ENCODE peak calls at places on chromosome 6, in four cellular contexts. One of them, this sample, is unnamed.

GRCh38 chr6:156396068-156396771 is 381.0 kb upstream of the ARID1B start:
- DNase-seq in H1: no peak
- DNase-seq in HepG2: no peak
- DNase-seq in GM12878: peak; percentile 63
- DNase-seq in this sample: no peak

GRCh38 chr6:32825966-32826365 is 9.2 kb upstream of the HLA-DOB start:
- DNase-seq in H1: no peak
- DNase-seq in HepG2: peak; percentile 55
- DNase-seq in GM12878: no peak
- DNase-seq in this sample: no peak

GRCh38 chr6:93789532-93789931 is 370.2 kb upstream of the EPHA7 start:
- DNase-seq in H1: no peak
- DNase-seq in HepG2: no peak
- DNase-seq in GM12878: no peak
- DNase-seq in this sample: no peak

GRCh38 chr6:16985484-16986284 is 116.2 kb upstream of the STMND1 start:
- DNase-seq in H1: no peak
- DNase-seq in HepG2: no peak
- DNase-seq in GM12878: no peak
- DNase-seq in this sample: no peak

GRCh38 chr6:134532694-134533624 is 215.0 kb upstream of the SGK1 start:
- DNase-seq in H1: no peak
- DNase-seq in HepG2: no peak
- DNase-seq in GM12878: no peak
- DNase-seq in this sample: no peak

GRCh38 chr6:83536034-83536646 is 23.8 kb downstream of the PRSS35 start:
- DNase-seq in H1: peak; percentile 84
- DNase-seq in HepG2: peak; percentile 29
- DNase-seq in GM12878: peak; percentile 8
- DNase-seq in this sample: no peak

GRCh38 chr6:119158057-119158848 is 79.8 kb upstream of the FAM184A start:
- DNase-seq in H1: no peak
- DNase-seq in HepG2: no peak
- DNase-seq in GM12878: no peak
- DNase-seq in this sample: no peak

GRCh38 chr6:139534472-139535115 is 160.1 kb upstream of the CITED2 start:
- DNase-seq in H1: no peak
- DNase-seq in HepG2: no peak
- DNase-seq in GM12878: no peak
- DNase-seq in this sample: no peak

GRCh38 chr6:73418081-73418741 is 23.6 kb downstream of the DDX43 start:
- DNase-seq in H1: no peak
- DNase-seq in HepG2: no peak
- DNase-seq in GM12878: no peak
- DNase-seq in this sample: no peak

GRCh38 chr6:39082310-39082709 is 32.7 kb downstream of the SAYSD1 start:
- DNase-seq in H1: peak; percentile 41
- DNase-seq in HepG2: no peak
- DNase-seq in GM12878: no peak
- DNase-seq in this sample: no peak

GRCh38 chr6:55678330-55679224 is 99.6 kb upstream of the HMGCLL1 start:
- DNase-seq in H1: no peak
- DNase-seq in HepG2: no peak
- DNase-seq in GM12878: no peak
- DNase-seq in this sample: no peak

GRCh38 chr6:152147269-152147668 is 339.8 kb downstream of the ESR1 start:
- DNase-seq in H1: no peak
- DNase-seq in HepG2: no peak
- DNase-seq in GM12878: no peak
- DNase-seq in this sample: no peak
- TF ChIP-seq ZNF274 in H1: no peak
- TF ChIP-seq ZNF274 in HepG2: no peak
- TF ChIP-seq ZNF274 in GM12878: no peak
- TF ChIP-seq ZNF274 in this sample: no peak

GRCh38 chr6:11458509-11458908 is 79.0 kb upstream of the TMEM170B start:
- DNase-seq in H1: no peak
- DNase-seq in HepG2: no peak
- DNase-seq in GM12878: no peak
- DNase-seq in this sample: no peak

GRCh38 chr6:11462742-11463414 is 74.7 kb upstream of the TMEM170B start:
- DNase-seq in H1: no peak
- DNase-seq in HepG2: peak; percentile 73
- DNase-seq in GM12878: no peak
- DNase-seq in this sample: no peak

GRCh38 chr6:11460837-11461661 is 76.5 kb upstream of the TMEM170B start:
- DNase-seq in H1: no peak
- DNase-seq in HepG2: no peak
- DNase-seq in GM12878: peak; percentile 84
- DNase-seq in this sample: no peak

GRCh38 chr6:11460001-11460668 is 77.4 kb upstream of the TMEM170B start:
- DNase-seq in H1: no peak
- DNase-seq in HepG2: no peak
- DNase-seq in GM12878: peak; percentile 75
- DNase-seq in this sample: no peak

GRCh38 chr6:11459002-11459658 is 78.4 kb upstream of the TMEM170B start:
- DNase-seq in H1: no peak
- DNase-seq in HepG2: no peak
- DNase-seq in GM12878: peak; percentile 90
- DNase-seq in this sample: no peak
- TF ChIP-seq YY1 in H1: no peak
- TF ChIP-seq YY1 in HepG2: no peak
- TF ChIP-seq YY1 in GM12878: peak; percentile 15
- TF ChIP-seq YY1 in this sample: no peak

GRCh38 chr6:43722920-43723565 is 35.5 kb upstream of the MRPS18A start:
- DNase-seq in H1: no peak
- DNase-seq in HepG2: no peak
- DNase-seq in GM12878: no peak
- DNase-seq in this sample: no peak

GRCh38 chr6:43724354-43724753 is 36.8 kb upstream of the MRPS18A start:
- DNase-seq in H1: no peak
- DNase-seq in HepG2: no peak
- DNase-seq in GM12878: no peak
- DNase-seq in this sample: no peak

GRCh38 chr6:43723737-43724295 is 36.2 kb upstream of the MRPS18A start:
- DNase-seq in H1: peak; percentile 85
- DNase-seq in HepG2: peak; percentile 84
- DNase-seq in GM12878: no peak
- DNase-seq in this sample: no peak

GRCh38 chr6:43725643-43726580 is 38.3 kb upstream of the MRPS18A start:
- DNase-seq in H1: no peak
- DNase-seq in HepG2: no peak
- DNase-seq in GM12878: no peak
- DNase-seq in this sample: no peak

DNA sequence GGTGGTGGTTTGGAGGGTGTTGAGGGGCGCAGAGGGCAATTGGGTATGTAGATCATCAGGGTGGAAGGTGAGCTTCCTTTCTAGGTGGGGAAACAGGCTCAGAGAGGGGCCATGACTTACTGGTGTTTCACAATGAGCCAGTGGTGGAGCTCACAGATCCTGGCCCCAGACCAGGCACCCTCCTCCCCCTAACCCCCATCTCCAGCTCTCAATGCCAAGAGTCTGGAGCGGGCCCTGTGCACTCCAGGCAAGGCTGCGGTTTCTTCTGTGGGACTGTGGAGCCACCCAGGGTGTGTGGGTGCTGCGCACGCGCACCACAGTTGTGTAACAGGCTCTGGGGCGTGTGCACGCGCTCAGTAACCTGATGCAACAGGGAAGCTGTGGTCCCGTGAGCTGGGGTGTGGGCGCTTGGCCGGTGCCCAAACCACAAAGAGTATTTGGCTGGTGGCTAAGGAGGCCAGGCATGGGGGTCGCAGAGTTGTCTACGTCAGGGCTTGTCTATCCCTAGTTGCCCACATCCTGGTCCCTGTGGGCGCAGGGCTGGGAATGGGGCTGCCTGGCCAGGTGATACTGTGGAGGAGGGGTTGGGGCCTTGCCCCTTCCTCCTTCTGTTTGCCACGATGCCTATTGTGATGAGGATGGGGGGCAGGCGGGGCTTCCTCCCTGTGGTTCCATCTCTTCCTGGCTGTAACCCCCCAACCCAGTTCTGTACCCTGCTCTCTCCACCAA is 37.5 kb upstream of the MRPS18A start:
- DNase-seq in H1: no peak
- DNase-seq in HepG2: peak; percentile 86
- DNase-seq in GM12878: peak; percentile 77
- DNase-seq in this sample: no peak
- TF ChIP-seq SUZ12 in H1: no peak
- TF ChIP-seq SUZ12 in HepG2: no peak
- TF ChIP-seq SUZ12 in GM12878: no peak
- TF ChIP-seq SUZ12 in this sample: no peak

DNA sequence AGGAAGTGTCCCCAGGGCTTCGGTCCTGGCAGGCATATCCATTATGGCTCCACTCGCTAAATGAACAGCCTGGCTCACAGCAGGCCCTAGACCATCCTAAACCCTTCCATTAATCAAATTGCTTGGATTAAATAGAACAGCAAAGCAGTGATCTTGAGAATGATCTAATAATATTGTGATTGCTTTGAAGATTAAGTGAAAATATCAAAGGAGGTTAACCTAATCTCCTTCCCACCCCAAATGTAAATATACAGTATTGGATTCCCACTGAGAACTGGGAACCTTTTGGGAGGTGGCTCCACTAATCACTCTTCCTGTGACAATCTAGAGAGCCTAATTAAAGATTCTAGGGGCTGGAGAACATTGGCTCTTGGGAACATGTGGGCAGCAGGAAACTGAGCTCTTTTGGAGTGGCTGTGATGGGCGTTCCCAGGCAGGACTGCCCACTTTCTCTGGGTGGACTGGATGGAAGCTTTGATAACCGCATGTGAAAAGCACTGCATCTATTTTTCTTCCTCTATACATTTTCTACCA is 68.3 kb upstream of the FRMD1 start:
- DNase-seq in H1: no peak
- DNase-seq in HepG2: no peak
- DNase-seq in GM12878: no peak
- DNase-seq in this sample: no peak
- TF ChIP-seq ZNF274 in H1: no peak
- TF ChIP-seq ZNF274 in HepG2: no peak
- TF ChIP-seq ZNF274 in GM12878: no peak
- TF ChIP-seq ZNF274 in this sample: no peak

DNA sequence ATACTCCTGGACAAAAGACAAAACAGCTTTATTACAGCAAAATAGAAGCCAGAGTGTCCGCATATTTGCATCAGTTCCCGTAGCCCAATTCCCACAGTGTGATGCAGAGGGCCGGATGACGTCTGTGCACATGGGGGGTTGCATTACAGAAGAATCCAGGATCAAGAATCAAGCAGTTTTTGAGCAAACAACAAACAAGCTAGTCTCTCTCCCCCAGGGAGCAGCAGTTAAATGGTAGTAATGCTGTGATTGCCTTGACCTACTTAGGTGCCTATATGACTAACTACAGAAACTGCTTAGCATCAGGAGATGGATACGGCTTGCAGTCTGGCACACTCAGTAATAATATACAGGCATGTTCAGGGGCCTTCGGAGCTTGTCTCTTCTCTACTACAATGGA is 3.2 kb upstream of the SDHAF4 start:
- DNase-seq in H1: no peak
- DNase-seq in HepG2: no peak
- DNase-seq in GM12878: no peak
- DNase-seq in this sample: no peak
- TF ChIP-seq YY1 in H1: no peak
- TF ChIP-seq YY1 in HepG2: no peak
- TF ChIP-seq YY1 in GM12878: no peak
- TF ChIP-seq YY1 in this sample: no peak

GRCh38 chr6:1317302-1317815 is 5.5 kb downstream of the FOXQ1 start:
- DNase-seq in H1: no peak
- DNase-seq in HepG2: no peak
- DNase-seq in GM12878: no peak
- DNase-seq in this sample: no peak

GRCh38 chr6:1318036-1318435 is 6.1 kb downstream of the FOXQ1 start:
- DNase-seq in H1: no peak
- DNase-seq in HepG2: no peak
- DNase-seq in GM12878: no peak
- DNase-seq in this sample: no peak

GRCh38 chr6:1315201-1315559 is 3.3 kb downstream of the FOXQ1 start:
- DNase-seq in H1: no peak
- DNase-seq in HepG2: no peak
- DNase-seq in GM12878: no peak
- DNase-seq in this sample: no peak

GRCh38 chr6:1315560-1316386 is 3.9 kb downstream of the FOXQ1 start:
- DNase-seq in H1: no peak
- DNase-seq in HepG2: peak; percentile 78
- DNase-seq in GM12878: no peak
- DNase-seq in this sample: no peak

GRCh38 chr6:1316482-1317220 is 4.8 kb downstream of the FOXQ1 start:
- DNase-seq in H1: peak; percentile 63
- DNase-seq in HepG2: peak; percentile 70
- DNase-seq in GM12878: peak; percentile 30
- DNase-seq in this sample: no peak
- TF ChIP-seq SUZ12 in H1: no peak
- TF ChIP-seq SUZ12 in HepG2: no peak
- TF ChIP-seq SUZ12 in GM12878: no peak
- TF ChIP-seq SUZ12 in this sample: no peak

GRCh38 chr6:149964243-149965190 is 774 bp downstream of the ULBP1 start:
- DNase-seq in H1: peak; percentile 76
- DNase-seq in HepG2: no peak
- DNase-seq in GM12878: no peak
- DNase-seq in this sample: no peak
- TF ChIP-seq ZNF274 in H1: no peak
- TF ChIP-seq ZNF274 in HepG2: no peak
- TF ChIP-seq ZNF274 in GM12878: no peak
- TF ChIP-seq ZNF274 in this sample: no peak

DNA sequence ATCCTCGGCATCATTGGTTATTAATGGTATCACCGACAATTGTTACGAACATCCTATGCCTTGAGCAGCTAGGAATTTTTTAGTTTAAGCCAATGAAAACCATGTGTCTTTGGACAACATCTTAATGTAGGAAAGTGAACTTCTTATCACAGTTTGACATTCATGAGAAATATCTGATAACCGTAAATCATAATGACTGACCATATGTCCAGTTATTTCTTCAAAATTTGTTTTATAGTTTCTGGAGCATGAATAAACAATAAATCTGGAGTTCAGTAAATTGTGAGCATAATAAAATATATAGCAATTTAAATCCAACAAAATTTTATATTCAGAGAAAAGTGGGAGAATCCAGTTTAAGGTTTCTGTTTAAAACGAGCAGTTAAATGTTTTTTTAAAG is 970.1 kb upstream of the ADGRB3 start:
- DNase-seq in H1: no peak
- DNase-seq in HepG2: no peak
- DNase-seq in GM12878: no peak
- DNase-seq in this sample: no peak
- TF ChIP-seq YY1 in H1: no peak
- TF ChIP-seq YY1 in HepG2: no peak
- TF ChIP-seq YY1 in GM12878: no peak
- TF ChIP-seq YY1 in this sample: no peak

GRCh38 chr6:52815167-52816092 is 11.8 kb upstream of the GSTA1 start:
- DNase-seq in H1: peak; percentile 79
- DNase-seq in HepG2: peak; percentile 91
- DNase-seq in GM12878: no peak
- DNase-seq in this sample: peak; percentile 16

GRCh38 chr6:52820198-52820597 is 16.6 kb upstream of the GSTA1 start:
- DNase-seq in H1: no peak
- DNase-seq in HepG2: no peak
- DNase-seq in GM12878: no peak
- DNase-seq in this sample: no peak
- TF ChIP-seq SUZ12 in H1: no peak
- TF ChIP-seq SUZ12 in HepG2: no peak
- TF ChIP-seq SUZ12 in GM12878: no peak
- TF ChIP-seq SUZ12 in this sample: no peak

This sample was measured in NT2/D1.